ENCODE peak calls at places on chromosome 17, in five cellular contexts. One of them, this sample, is unnamed.

GRCh38 chr17:35614835-35615234 is 27.7 kb downstream of the AP2B1 start:
- DNase-seq in cardiac muscle cell: no peak
- DNase-seq in brain microvascular endothelial cell: no peak
- DNase-seq in neural progenitor cell: no peak
- DNase-seq in heart right ventricle: no peak
- DNase-seq in this sample: no peak

GRCh38 chr17:68054296-68054900 is 18.9 kb downstream of the KPNA2 start:
- DNase-seq in cardiac muscle cell: peak; percentile 84
- DNase-seq in brain microvascular endothelial cell: peak; percentile 45
- DNase-seq in neural progenitor cell: no peak
- DNase-seq in heart right ventricle: peak; percentile 24
- DNase-seq in this sample: peak; percentile 29

GRCh38 chr17:40314557-40314953 is 5.6 kb downstream of the RARA start:
- DNase-seq in cardiac muscle cell: peak; percentile 81
- DNase-seq in brain microvascular endothelial cell: peak; percentile 82
- DNase-seq in neural progenitor cell: no peak
- DNase-seq in heart right ventricle: peak; percentile 82
- DNase-seq in this sample: peak; percentile 95

GRCh38 chr17:61399131-61400057 is at the start of gene TBX2:
- DNase-seq in cardiac muscle cell: peak; percentile 96
- DNase-seq in brain microvascular endothelial cell: peak; percentile 96
- DNase-seq in neural progenitor cell: peak; percentile 67
- DNase-seq in heart right ventricle: peak; percentile 89
- DNase-seq in this sample: no peak

GRCh38 chr17:74698069-74698468 is 14.7 kb downstream of the CD300LF start:
- DNase-seq in cardiac muscle cell: no peak
- DNase-seq in brain microvascular endothelial cell: no peak
- DNase-seq in neural progenitor cell: no peak
- DNase-seq in heart right ventricle: no peak
- DNase-seq in this sample: no peak

GRCh38 chr17:44222112-44222869 is 2.8 kb upstream of the UBTF start:
- DNase-seq in cardiac muscle cell: peak; percentile 87
- DNase-seq in brain microvascular endothelial cell: peak; percentile 59
- DNase-seq in neural progenitor cell: peak; percentile 84
- DNase-seq in heart right ventricle: peak; percentile 86
- DNase-seq in this sample: peak; percentile 51

GRCh38 chr17:68428498-68429172 is 28.7 kb downstream of the WIPI1 start:
- DNase-seq in cardiac muscle cell: no peak
- DNase-seq in brain microvascular endothelial cell: no peak
- DNase-seq in neural progenitor cell: no peak
- DNase-seq in heart right ventricle: no peak
- DNase-seq in this sample: no peak

GRCh38 chr17:17511971-17512858 is 16.0 kb upstream of the RASD1 start:
- DNase-seq in cardiac muscle cell: peak; percentile 88
- DNase-seq in brain microvascular endothelial cell: peak; percentile 85
- DNase-seq in neural progenitor cell: no peak
- DNase-seq in heart right ventricle: no peak
- DNase-seq in this sample: peak; percentile 78

DNA sequence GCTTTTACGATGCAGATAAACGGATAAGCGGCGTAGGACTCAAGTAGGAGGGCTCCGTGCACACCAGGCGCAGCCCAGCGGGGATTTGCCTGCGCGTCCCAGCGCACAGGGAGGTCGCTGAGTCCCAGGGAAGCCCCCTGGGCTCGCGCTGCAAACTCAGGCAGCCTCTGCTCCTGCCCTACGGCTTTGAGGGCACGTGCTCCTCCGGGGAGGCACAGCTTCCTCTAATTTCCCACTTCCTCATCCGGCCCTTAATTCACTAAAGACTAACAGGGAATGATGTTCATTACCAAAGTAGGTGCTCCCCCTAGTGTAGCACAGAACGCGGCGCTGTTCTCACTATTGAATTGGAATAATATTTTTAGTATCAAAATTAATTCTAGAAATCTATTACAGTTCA is 825.4 kb downstream of the KCNJ18 start:
- DNase-seq in cardiac muscle cell: no peak
- DNase-seq in brain microvascular endothelial cell: no peak
- DNase-seq in neural progenitor cell: no peak
- DNase-seq in heart right ventricle: no peak
- DNase-seq in this sample: no peak
- TF ChIP-seq CTCF in cardiac muscle cell: no peak
- TF ChIP-seq CTCF in brain microvascular endothelial cell: no peak
- TF ChIP-seq CTCF in neural progenitor cell: no peak
- TF ChIP-seq CTCF in heart right ventricle: no peak
- TF ChIP-seq CTCF in this sample: no peak

GRCh38 chr17:78418627-78419026 is 40.2 kb downstream of the PGS1 start:
- DNase-seq in cardiac muscle cell: no peak
- DNase-seq in brain microvascular endothelial cell: no peak
- DNase-seq in neural progenitor cell: no peak
- DNase-seq in heart right ventricle: no peak
- DNase-seq in this sample: no peak
- H3K4me3 ChIP-seq in cardiac muscle cell: no peak overlapping the region
- H3K4me3 ChIP-seq in brain microvascular endothelial cell: no peak overlapping the region
- H3K4me3 ChIP-seq in neural progenitor cell: no peak overlapping the region
- H3K4me3 ChIP-seq in heart right ventricle: no peak overlapping the region
- H3K4me3 ChIP-seq in this sample: no peak overlapping the region

DNA sequence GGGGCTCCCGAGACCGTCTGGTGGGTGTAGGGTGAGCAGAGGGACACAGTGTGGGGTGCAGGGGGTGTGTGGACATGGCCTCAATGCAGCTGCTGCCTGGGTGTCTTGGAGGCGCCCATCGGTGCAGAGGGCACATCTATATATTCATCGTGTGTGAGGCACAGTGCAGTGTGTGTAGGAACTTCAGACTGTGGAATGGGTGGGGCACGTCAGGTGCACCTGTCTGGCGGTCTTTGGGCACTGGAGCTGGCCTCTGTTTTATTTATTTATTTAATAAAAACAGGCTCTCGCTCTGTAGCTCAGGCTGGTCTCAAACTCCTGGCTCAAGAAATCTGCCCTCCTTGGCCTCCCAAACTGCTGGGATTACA is 16.8 kb downstream of the LASP1 start:
- DNase-seq in cardiac muscle cell: no peak
- DNase-seq in brain microvascular endothelial cell: no peak
- DNase-seq in neural progenitor cell: no peak
- DNase-seq in heart right ventricle: no peak
- DNase-seq in this sample: no peak
- H3K36me3 ChIP-seq in cardiac muscle cell: peaks cover 7% of the 10 kb centered on the region
- H3K36me3 ChIP-seq in brain microvascular endothelial cell: peaks cover 64% of the 10 kb centered on the region
- H3K36me3 ChIP-seq in neural progenitor cell: no peaks in the 10 kb centered on the region
- H3K36me3 ChIP-seq in heart right ventricle: no peaks in the 10 kb centered on the region
- H3K36me3 ChIP-seq in this sample: peaks cover 29% of the 10 kb centered on the region

DNA sequence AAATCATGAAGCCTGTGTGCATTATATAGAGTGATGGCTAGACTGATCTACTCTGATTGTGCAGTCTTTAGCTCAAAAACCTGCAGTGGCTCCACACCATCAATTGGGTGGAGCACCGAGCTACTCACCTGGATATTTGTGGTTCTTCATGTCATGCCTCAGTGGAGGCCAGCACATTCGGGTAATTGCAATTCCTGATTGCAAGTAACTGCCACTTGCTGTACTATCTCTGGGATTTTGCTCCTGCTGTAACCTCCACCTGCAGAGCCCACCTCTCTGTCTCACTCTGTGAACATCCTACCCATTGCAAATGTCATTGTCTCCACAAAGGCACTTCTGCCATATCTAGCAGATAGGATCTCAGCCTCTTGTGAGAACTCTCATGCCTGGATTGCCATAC is 1.7 kb upstream of the CCL1 start:
- DNase-seq in cardiac muscle cell: no peak
- DNase-seq in brain microvascular endothelial cell: no peak
- DNase-seq in neural progenitor cell: no peak
- DNase-seq in heart right ventricle: no peak
- DNase-seq in this sample: no peak
- TF ChIP-seq CTCF in cardiac muscle cell: no peak
- TF ChIP-seq CTCF in brain microvascular endothelial cell: no peak
- TF ChIP-seq CTCF in neural progenitor cell: no peak
- TF ChIP-seq CTCF in heart right ventricle: no peak
- TF ChIP-seq CTCF in this sample: no peak

DNA sequence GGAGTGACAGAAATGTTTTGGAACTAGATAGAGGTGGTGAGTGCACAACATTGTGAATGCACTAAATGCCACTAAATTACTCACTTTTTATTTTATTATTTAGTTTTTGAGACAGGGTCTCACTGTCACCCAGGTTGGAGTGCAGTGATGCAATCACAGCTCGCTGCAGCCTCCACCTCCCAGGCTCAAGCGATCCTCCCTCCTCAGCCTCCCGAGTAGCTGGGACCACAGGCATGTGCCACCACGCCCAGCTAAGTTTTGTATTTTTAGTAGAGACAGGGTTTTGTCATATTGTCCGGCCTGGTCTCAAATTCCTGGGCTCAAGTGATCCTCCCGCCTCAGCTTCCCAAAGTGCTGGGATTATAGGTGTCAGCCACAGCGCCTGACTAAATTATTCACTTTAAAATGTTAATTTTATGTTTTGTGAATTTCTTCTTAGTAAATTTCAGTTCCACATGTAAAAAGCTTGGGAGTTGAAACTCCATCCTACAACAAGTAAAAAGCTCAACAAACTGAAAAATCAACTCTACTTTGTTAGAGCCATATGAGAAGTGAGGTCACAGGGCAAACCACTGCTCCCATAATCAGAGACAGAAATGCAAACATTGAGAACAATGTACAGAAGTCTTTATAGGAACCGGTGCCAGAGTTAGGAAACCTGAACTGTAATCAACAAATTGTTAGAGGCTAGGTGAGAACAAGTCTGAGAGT is 13.8 kb upstream of the SLC5A10 start:
- DNase-seq in cardiac muscle cell: no peak
- DNase-seq in brain microvascular endothelial cell: no peak
- DNase-seq in neural progenitor cell: no peak
- DNase-seq in heart right ventricle: no peak
- DNase-seq in this sample: no peak
- H3K4me3 ChIP-seq in cardiac muscle cell: no peak overlapping the region
- H3K4me3 ChIP-seq in brain microvascular endothelial cell: no peak overlapping the region
- H3K4me3 ChIP-seq in neural progenitor cell: no peak overlapping the region
- H3K4me3 ChIP-seq in heart right ventricle: no peak overlapping the region
- H3K4me3 ChIP-seq in this sample: no peak overlapping the region

GRCh38 chr17:78822552-78822951 is 18.1 kb downstream of the USP36 start:
- DNase-seq in cardiac muscle cell: peak; percentile 90
- DNase-seq in brain microvascular endothelial cell: peak; percentile 92
- DNase-seq in neural progenitor cell: no peak
- DNase-seq in heart right ventricle: no peak
- DNase-seq in this sample: no peak
- H3K36me3 ChIP-seq in cardiac muscle cell: peaks cover 53% of the 10 kb centered on the region
- H3K36me3 ChIP-seq in brain microvascular endothelial cell: peaks cover 66% of the 10 kb centered on the region
- H3K36me3 ChIP-seq in neural progenitor cell: no peaks in the 10 kb centered on the region
- H3K36me3 ChIP-seq in heart right ventricle: peaks cover 5% of the 10 kb centered on the region
- H3K36me3 ChIP-seq in this sample: peaks cover 56% of the 10 kb centered on the region

GRCh38 chr17:82356028-82356427 is 3.0 kb upstream of the TEX19 start:
- DNase-seq in cardiac muscle cell: peak; percentile 24
- DNase-seq in brain microvascular endothelial cell: no peak
- DNase-seq in neural progenitor cell: no peak
- DNase-seq in heart right ventricle: no peak
- DNase-seq in this sample: peak; percentile 65

GRCh38 chr17:82357394-82357793 is 1.7 kb upstream of the TEX19 start:
- DNase-seq in cardiac muscle cell: no peak
- DNase-seq in brain microvascular endothelial cell: no peak
- DNase-seq in neural progenitor cell: no peak
- DNase-seq in heart right ventricle: no peak
- DNase-seq in this sample: no peak

GRCh38 chr17:82361885-82362633 is 3.0 kb downstream of the TEX19 start:
- DNase-seq in cardiac muscle cell: no peak
- DNase-seq in brain microvascular endothelial cell: no peak
- DNase-seq in neural progenitor cell: no peak
- DNase-seq in heart right ventricle: no peak
- DNase-seq in this sample: no peak

GRCh38 chr17:82356845-82357355 is 2.1 kb upstream of the TEX19 start:
- DNase-seq in cardiac muscle cell: no peak
- DNase-seq in brain microvascular endothelial cell: no peak
- DNase-seq in neural progenitor cell: peak; percentile 40
- DNase-seq in heart right ventricle: no peak
- DNase-seq in this sample: no peak

DNA sequence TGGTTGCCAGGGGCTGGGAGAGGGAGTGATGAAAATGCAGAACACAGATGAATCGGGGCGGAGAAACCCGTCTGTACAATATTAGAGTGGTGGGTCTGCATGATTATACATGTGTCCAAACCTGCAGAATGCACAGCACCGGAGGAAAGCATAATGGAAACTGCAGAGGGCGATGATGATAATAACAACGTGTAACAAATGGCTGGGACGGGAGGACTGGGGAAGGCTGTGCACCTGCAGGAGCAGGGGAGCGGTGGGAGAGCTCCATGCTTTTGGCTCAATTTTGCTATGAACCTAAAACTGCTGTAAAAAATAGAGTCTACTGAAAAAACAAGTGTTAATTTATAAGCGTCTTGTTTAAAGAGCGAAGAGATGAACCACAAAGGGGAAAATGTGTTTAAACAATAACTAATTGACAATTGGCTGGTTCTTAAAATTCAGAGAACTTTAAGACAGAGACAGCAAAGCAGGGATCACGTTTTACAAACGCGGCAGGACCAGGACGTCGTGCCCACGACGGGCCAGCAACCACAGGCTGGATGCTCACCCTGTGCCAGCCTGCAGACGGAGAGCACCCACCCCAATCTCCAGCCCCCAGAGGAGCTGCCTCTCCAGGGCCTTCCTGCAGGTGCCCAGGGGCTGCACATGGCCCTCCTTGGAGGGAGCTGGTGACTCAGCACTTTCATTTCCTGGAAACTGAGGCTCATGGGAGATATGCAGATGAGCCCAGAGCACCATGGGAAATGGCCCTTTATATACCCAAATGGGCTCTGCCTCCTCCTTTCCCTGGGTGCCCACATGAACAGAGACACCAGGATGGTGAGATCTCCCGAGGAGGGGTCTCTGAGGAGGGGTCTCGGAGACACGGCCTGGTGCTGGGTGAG is at the start of gene TEX19:
- DNase-seq in cardiac muscle cell: no peak
- DNase-seq in brain microvascular endothelial cell: no peak
- DNase-seq in neural progenitor cell: no peak
- DNase-seq in heart right ventricle: no peak
- DNase-seq in this sample: no peak
- TF ChIP-seq CTCF in cardiac muscle cell: no peak
- TF ChIP-seq CTCF in brain microvascular endothelial cell: no peak
- TF ChIP-seq CTCF in neural progenitor cell: no peak
- TF ChIP-seq CTCF in heart right ventricle: no peak
- TF ChIP-seq CTCF in this sample: no peak